ENCODE peak calls at places on chromosome 16, in nine cellular contexts. K is heart right ventricle; J is AG04450; N is tibial nerve; M is CD8-positive, alpha-beta T cell; H is uterus; Z is dorsolateral prefrontal cortex; B is bronchial epithelial cell; C is BE2C. E is an unnamed sample.

GRCh38 chr16:89378947-89379771 is 111.2 kb downstream of the ANKRD11 start:
- DNase-seq in M (no peak), B (peak), J (no peak), N (no peak), H (no peak), Z (no peak), C (no peak), K (no peak), E (peak)

GRCh38 chr16:86566966-86567700 is 504 bp downstream of the FOXC2 start:
- DNase-seq in C (no peak), M (no peak), B (no peak), H (no peak), N (no peak), K (no peak), Z (no peak), J (no peak), E (peak)

GRCh38 chr16:90019543-90020259 is 445 bp upstream of the DBNDD1 start:
- DNase-seq in B (peak), J (peak), N (no peak), M (peak), H (no peak), K (no peak), C (peak), Z (no peak), E (peak)

GRCh38 chr16:24309222-24309905 is 53.2 kb downstream of the CACNG3 start:
- DNase-seq in N (no peak), B (peak), K (no peak), Z (no peak), M (no peak), H (no peak), C (peak), J (no peak), E (peak)

GRCh38 chr16:27764427-27764826 is 214.5 kb downstream of the KATNIP start:
- DNase-seq in K (no peak), J (no peak), C (no peak), M (no peak), N (no peak), Z (no peak), B (no peak), H (no peak), E (no peak)

GRCh38 chr16:86221085-86221484 is 289.2 kb upstream of the FOXF1 start:
- DNase-seq in H (no peak), C (no peak), J (peak), K (no peak), Z (no peak), M (no peak), N (no peak), B (no peak), E (no peak)

GRCh38 chr16:65988019-65988418 is 378.5 kb upstream of the CDH5 start:
- DNase-seq in M (no peak), H (peak), K (no peak), C (no peak), J (no peak), N (no peak), Z (no peak), B (no peak), E (no peak)

GRCh38 chr16:85632709-85633437 is 19.8 kb downstream of the GSE1 start:
- DNase-seq in C (no peak), J (no peak), H (no peak), Z (no peak), M (no peak), K (no peak), N (no peak), B (no peak), E (no peak)

GRCh38 chr16:4561565-4561964 is 5.4 kb downstream of the C16orf96 start:
- DNase-seq in H (no peak), C (no peak), M (no peak), K (no peak), N (no peak), Z (peak), B (no peak), J (no peak), E (no peak)

GRCh38 chr16:88864099-88864498 is 2.4 kb downstream of the PABPN1L start:
- DNase-seq in C (no peak), N (no peak), K (no peak), J (no peak), M (no peak), H (no peak), B (no peak), Z (no peak), E (no peak)

GRCh38 chr16:85057212-85057889 is 29.8 kb downstream of the KIAA0513 start:
- DNase-seq in M (no peak), B (no peak), H (no peak), J (no peak), C (no peak), Z (no peak), K (no peak), N (no peak), E (no peak)

GRCh38 chr16:50102046-50102756 is 36.4 kb downstream of the HEATR3 start:
- DNase-seq in B (peak), J (peak), C (no peak), N (no peak), H (no peak), K (no peak), Z (no peak), M (no peak), E (peak)

GRCh38 chr16:87317766-87318121 is 552 bp upstream of the C16orf95 start:
- DNase-seq in K (peak), B (peak), Z (peak), J (peak), M (no peak), C (peak), N (no peak), H (peak), E (peak)

GRCh38 chr16:84182104-84182503 is 4.8 kb downstream of the TAF1C start:
- DNase-seq in K (no peak), J (no peak), B (no peak), Z (no peak), N (no peak), C (no peak), M (no peak), H (no peak), E (no peak)

GRCh38 chr16:1152651-1153259 is at the start of gene CACNA1H:
- DNase-seq in N (no peak), Z (no peak), J (no peak), M (peak), K (peak), C (peak), H (peak), B (no peak), E (no peak)

GRCh38 chr16:9279661-9280060 is 188.2 kb downstream of the HAPSTR1 start:
- DNase-seq in K (no peak), B (no peak), J (no peak), Z (no peak), M (no peak), H (no peak), C (no peak), N (no peak), E (no peak)

GRCh38 chr16:87538594-87538993 is 45.8 kb upstream of the ZCCHC14 start:
- DNase-seq in C (no peak), N (no peak), K (no peak), H (no peak), Z (no peak), J (no peak), M (no peak), B (no peak), E (no peak)

GRCh38 chr16:75580-76501 is 2.2 kb upstream of the MPG start:
- DNase-seq in N (peak), Z (no peak), K (peak), B (peak), J (no peak), H (peak), C (no peak), M (no peak), E (peak)

GRCh38 chr16:66926171-66926570 is 836 bp upstream of the RRAD start:
- DNase-seq in K (peak), M (no peak), C (no peak), Z (no peak), H (no peak), J (no peak), N (no peak), B (no peak), E (no peak)

GRCh38 chr16:253833-254232 is 19.2 kb downstream of the FAM234A start:
- DNase-seq in N (no peak), Z (no peak), M (no peak), H (no peak), B (no peak), K (no peak), C (no peak), J (no peak), E (no peak)

GRCh38 chr16:70250748-70251650 is 741 bp downstream of the EXOSC6 start:
- DNase-seq in H (peak), N (no peak), M (no peak), K (no peak), B (peak), Z (peak), J (no peak), C (peak), E (peak)

GRCh38 chr16:17827313-17827712 is 356.6 kb upstream of the XYLT1 start:
- DNase-seq in M (no peak), K (no peak), C (no peak), Z (no peak), H (no peak), N (no peak), B (no peak), J (no peak), E (no peak)

GRCh38 chr16:29809850-29810698 is 1.9 kb upstream of the PRRT2 start:
- DNase-seq in N (no peak), M (no peak), Z (peak), J (no peak), H (peak), C (peak), K (peak), B (no peak), E (no peak)

GRCh38 chr16:56102159-56102798 is 89.0 kb upstream of the GNAO1 start:
- DNase-seq in J (no peak), Z (peak), K (peak), N (no peak), M (no peak), B (no peak), H (peak), C (peak), E (no peak)

GRCh38 chr16:89430436-89431157 is 59.8 kb downstream of the ANKRD11 start:
- DNase-seq in M (no peak), J (no peak), C (no peak), B (no peak), K (no peak), N (no peak), Z (no peak), H (no peak), E (no peak)

GRCh38 chr16:6880263-6880662 is 452.4 kb upstream of the RBFOX1 start:
- DNase-seq in Z (no peak), M (no peak), N (no peak), J (no peak), H (no peak), K (no peak), B (no peak), C (no peak), E (no peak)

GRCh38 chr16:57480127-57480753 is 6.1 kb downstream of the DOK4 start:
- DNase-seq in H (peak), C (peak), N (no peak), B (no peak), J (no peak), K (no peak), Z (no peak), M (no peak), E (no peak)

GRCh38 chr16:51146256-51146924 is 4.7 kb downstream of the SALL1 start:
- DNase-seq in B (peak), Z (no peak), J (no peak), H (no peak), M (no peak), K (no peak), N (no peak), C (no peak), E (no peak)

GRCh38 chr16:12899529-12900168 is 1.7 kb upstream of the SHISA9 start:
- DNase-seq in K (no peak), J (no peak), C (no peak), M (no peak), B (peak), H (no peak), N (no peak), Z (no peak), E (peak)

GRCh38 chr16:4701791-4702465 is 8.6 kb downstream of the NUDT16L1 start:
- DNase-seq in H (no peak), C (no peak), M (no peak), B (no peak), N (no peak), J (no peak), K (no peak), Z (no peak), E (no peak)

GRCh38 chr16:46482895-46483294 is 138.3 kb downstream of the SHCBP1 start:
- DNase-seq in K (no peak), N (no peak), Z (no peak), M (no peak), B (no peak), H (no peak), C (no peak), J (no peak), E (peak)

GRCh38 chr16:57577214-57577613 is 34.8 kb downstream of the ADGRG5 start:
- DNase-seq in Z (no peak), B (no peak), K (no peak), N (no peak), C (no peak), M (no peak), J (no peak), H (peak), E (no peak)

GRCh38 chr16:66432429-66432828 is 5.3 kb downstream of the BEAN1 start:
- DNase-seq in Z (no peak), M (no peak), H (no peak), N (no peak), C (no peak), K (no peak), B (no peak), J (no peak), E (no peak)

GRCh38 chr16:2035431-2036199 is 8.9 kb downstream of the NHERF2 start:
- DNase-seq in J (peak), Z (no peak), H (peak), B (no peak), M (no peak), C (peak), N (peak), K (no peak), E (no peak)

GRCh38 chr16:61879-62281 is 8.3 kb downstream of the SNRNP25 start:
- DNase-seq in J (no peak), M (no peak), N (no peak), K (no peak), H (no peak), Z (no peak), B (no peak), C (no peak), E (no peak)

GRCh38 chr16:85383836-85384825 is 229.0 kb upstream of the GSE1 start:
- DNase-seq in B (peak), J (no peak), H (no peak), N (no peak), C (peak), M (no peak), Z (no peak), K (no peak), E (peak)

GRCh38 chr16:18945233-18945632 is 19.0 kb upstream of the SMG1 start:
- DNase-seq in N (no peak), C (no peak), K (no peak), Z (no peak), J (no peak), M (no peak), B (no peak), H (no peak), E (no peak)

GRCh38 chr16:53692146-53692545 is 11.5 kb downstream of the RPGRIP1L start:
- DNase-seq in Z (no peak), J (no peak), H (no peak), C (no peak), N (no peak), B (no peak), M (no peak), K (no peak), E (peak)
- TF ChIP-seq CTCF in Z (no peak), J (no peak), H (no peak), C (no peak), N (no peak), B (peak), M (no peak), K (no peak), E (peak)

DNA sequence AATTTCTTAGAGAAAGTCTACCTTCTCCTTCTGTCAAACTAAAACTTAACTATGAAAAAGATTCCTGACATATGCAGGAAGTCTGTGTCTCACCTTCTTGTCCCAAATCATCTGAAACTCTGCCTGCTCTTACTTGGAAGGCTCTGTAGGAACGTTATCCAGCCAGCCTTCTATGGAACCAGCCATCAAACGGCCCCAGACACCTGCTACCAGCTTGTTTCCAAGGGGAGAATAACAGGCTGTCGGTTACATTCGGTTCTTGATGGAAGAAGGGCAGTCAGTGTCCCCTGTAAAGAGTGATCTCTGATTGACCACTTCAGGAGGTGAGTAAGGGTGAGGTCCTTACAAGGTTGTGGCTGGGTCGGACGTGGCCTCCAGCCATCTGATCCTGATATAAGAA is 1.7 kb downstream of the ADAMTS18 start:
- DNase-seq in Z (no peak), N (no peak), H (no peak), J (no peak), B (no peak), M (no peak), C (no peak), K (no peak), E (no peak)
- H3K4me3 ChIP-seq in Z (no peak), N (no peak), H (no peak), J (no peak), B (no peak), M (no peak), C (no peak), K (no peak), E (no peak)

GRCh38 chr16:47694543-47694942 is 233.4 kb downstream of the PHKB start:
- DNase-seq in N (no peak), B (no peak), K (no peak), Z (no peak), M (no peak), H (no peak), C (no peak), J (no peak), E (no peak)
- TF ChIP-seq CTCF in N (no peak), B (no peak), K (no peak), Z (no peak), M (no peak), H (no peak), C (no peak), J (no peak), E (no peak)

GRCh38 chr16:68369697-68370096 is 58.9 kb downstream of the PRMT7 start:
- DNase-seq in H (no peak), K (no peak), M (no peak), J (no peak), B (no peak), N (no peak), Z (no peak), C (no peak), E (no peak)
- H3K4me3 ChIP-seq in H (no peak), K (no peak), M (no peak), J (no peak), B (no peak), N (no peak), Z (no peak), C (no peak), E (no peak)

GRCh38 chr16:71882505-71883192 is 1.3 kb downstream of the ZNF821 start:
- DNase-seq in N (peak), M (peak), K (peak), Z (peak), H (peak), J (no peak), C (peak), B (peak), E (peak)
- TF ChIP-seq CTCF in N (peak), M (peak), K (peak), Z (peak), H (peak), J (peak), C (peak), B (peak), E (peak)

E was measured in epithelial cell of esophagus.